ENCODE peak calls at places on chromosomes 6 and 20, in ten cellular contexts. R is lower lobe of right lung, P is astrocyte of the spinal cord, S is ovary, K is body of pancreas, Z is left ventricle myocardium inferior, M is spleen, G is esophagus muscularis mucosa, T is keratinocyte, U is IMR-90. B is an unnamed sample.

GRCh38 chr6:167056370-167056769 is 57.2 kb downstream of the CEP43 start:
- DNase-seq in M (no peak), S (no peak), T (no peak), P (peak; percentile 69), U (no peak), Z (no peak), R (no peak), K (no peak), G (no peak), B (peak; percentile 15)

GRCh38 chr6:118562959-118563358 is 14.9 kb downstream of the PLN start:
- DNase-seq in K (no peak), G (no peak), U (peak; percentile 69), T (no peak), R (no peak), S (no peak), P (peak; percentile 64), Z (no peak), M (no peak), B (peak; percentile 65)

GRCh38 chr6:51608383-51608782 is 479.0 kb downstream of the PKHD1 start:
- DNase-seq in S (no peak), U (no peak), T (no peak), P (no peak), R (no peak), K (no peak), G (no peak), Z (no peak), M (no peak), B (no peak)

GRCh38 chr6:29499704-29500103 is 11.9 kb upstream of the MAS1L start:
- DNase-seq in K (no peak), U (no peak), P (no peak), Z (no peak), R (no peak), T (no peak), S (no peak), G (no peak), M (no peak), B (no peak)

GRCh38 chr20:52372169-52372568 is 180.6 kb upstream of the ZFP64 start:
- DNase-seq in U (no peak), K (no peak), M (no peak), R (no peak), P (no peak), G (no peak), T (no peak), Z (no peak), S (no peak), B (peak; percentile 22)

GRCh38 chr20:36861875-36862801 is 13.8 kb upstream of the TLDC2 start:
- DNase-seq in U (peak; percentile 83), T (peak; percentile 85), G (peak; percentile 98), R (peak; percentile 77), K (peak; percentile 48), Z (peak; percentile 90), M (peak; percentile 76), S (peak; percentile 89), P (peak; percentile 75), B (peak; percentile 82)

GRCh38 chr20:36153754-36154695 is 515 bp upstream of the EPB41L1 start:
- DNase-seq in K (peak; percentile 86), M (peak; percentile 87), Z (peak; percentile 93), R (peak; percentile 91), S (peak; percentile 89), G (no peak), T (no peak), P (peak; percentile 58), U (peak; percentile 59), B (peak; percentile 64)

GRCh38 chr6:44247338-44248302 is 719 bp downstream of the HSP90AB1 start:
- DNase-seq in R (peak; percentile 84), U (peak; percentile 38), K (peak; percentile 81), G (no peak), P (peak; percentile 56), S (peak; percentile 79), M (peak; percentile 96), Z (peak; percentile 66), T (no peak), B (peak; percentile 59)

GRCh38 chr6:24492475-24492874 is 2.3 kb upstream of the ALDH5A1 start:
- DNase-seq in S (no peak), U (peak; percentile 7), Z (no peak), G (no peak), K (peak; percentile 20), P (no peak), M (no peak), T (no peak), R (no peak), B (peak; percentile 11)

GRCh38 chr6:111171577-111172400 is 84.5 kb downstream of the SLC16A10 start:
- DNase-seq in R (no peak), P (no peak), T (no peak), K (no peak), S (no peak), U (no peak), M (no peak), G (no peak), Z (no peak), B (no peak)

GRCh38 chr20:723756-724155 is 44.5 kb downstream of the SLC52A3 start:
- DNase-seq in K (no peak), G (no peak), P (no peak), S (no peak), Z (peak; percentile 53), R (no peak), M (peak; percentile 56), U (no peak), T (no peak), B (no peak)

GRCh38 chr6:108736832-108737231 is 111.4 kb upstream of the ARMC2 start:
- DNase-seq in R (no peak), K (no peak), M (no peak), U (peak; percentile 92), G (no peak), T (peak; percentile 67), S (no peak), Z (no peak), P (peak; percentile 77), B (peak; percentile 71)
- TF ChIP-seq CTCF in R (no peak), K (no peak), M (no peak), U (no peak), G (no peak), T (no peak), S (no peak), Z (no peak), P (no peak), B (no peak)

GRCh38 chr20:62404112-62404665 is 2.9 kb downstream of the CABLES2 start:
- DNase-seq in M (no peak), U (no peak), S (no peak), R (no peak), T (no peak), Z (no peak), G (no peak), K (no peak), P (no peak), B (no peak)

GRCh38 chr20:62405981-62406513 is 1.0 kb downstream of the CABLES2 start:
- DNase-seq in G (no peak), R (no peak), P (no peak), T (no peak), Z (no peak), U (no peak), K (no peak), M (no peak), S (no peak), B (no peak)

GRCh38 chr20:62404761-62405107 is 2.4 kb downstream of the CABLES2 start:
- DNase-seq in P (no peak), T (no peak), G (no peak), S (no peak), M (no peak), K (no peak), U (no peak), R (no peak), Z (no peak), B (no peak)

GRCh38 chr20:62406635-62407176 is 379 bp downstream of the CABLES2 start:
- DNase-seq in T (no peak), K (peak; percentile 45), M (peak; percentile 89), G (no peak), R (no peak), P (no peak), U (no peak), S (peak; percentile 62), Z (no peak), B (no peak)

GRCh38 chr20:62405108-62405980 is 1.7 kb downstream of the CABLES2 start:
- DNase-seq in Z (peak; percentile 38), G (no peak), K (peak; percentile 37), T (no peak), P (peak; percentile 22), R (no peak), U (peak; percentile 70), S (peak; percentile 80), M (no peak), B (peak; percentile 47)
- H3K4me3 ChIP-seq in Z (peak overlapping the region; percentile 78), G (peak overlapping the region; percentile 67), K (no peak overlapping the region), T (no peak overlapping the region), P (no peak overlapping the region), R (peak overlapping the region; percentile 70), U (no peak overlapping the region), S (no peak overlapping the region), M (peak overlapping the region; percentile 63), B (no peak overlapping the region)

DNA sequence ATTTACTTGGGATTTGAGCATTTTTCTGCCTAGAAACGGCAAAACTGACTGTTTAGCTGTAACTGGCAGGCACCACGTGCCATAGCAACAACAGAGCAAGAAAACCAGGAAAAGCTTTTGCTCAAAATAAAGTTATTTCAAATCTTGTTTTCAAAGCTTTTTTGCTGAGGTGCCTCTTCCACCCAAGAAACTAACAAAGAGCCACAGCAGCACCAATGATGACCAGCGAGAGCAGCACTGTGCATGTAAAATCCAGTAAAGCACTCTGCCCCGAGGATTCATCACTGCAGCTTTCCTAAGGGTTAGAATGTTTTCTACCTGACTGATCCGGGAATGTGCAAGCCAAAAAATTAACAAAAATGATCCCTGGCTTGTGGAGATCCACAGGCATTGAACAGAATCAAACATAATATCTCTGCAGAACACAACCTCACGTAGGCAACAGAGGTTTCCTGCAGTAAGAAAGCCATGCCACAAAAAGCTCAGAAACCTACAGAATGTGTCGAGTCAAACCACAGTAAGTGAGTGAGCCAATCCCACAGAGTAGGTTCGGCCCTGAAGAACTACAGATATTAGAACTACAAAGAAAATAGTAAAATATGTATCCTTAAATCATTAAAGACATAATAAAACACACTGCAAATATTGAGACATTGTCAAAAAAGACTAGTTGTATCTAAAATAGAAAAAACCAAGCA is 7.4 kb upstream of the ULBP3 start:
- DNase-seq in S (no peak), K (no peak), M (no peak), R (no peak), Z (no peak), T (no peak), U (no peak), G (no peak), P (peak; percentile 30), B (no peak)
- TF ChIP-seq CTCF in S (no peak), K (no peak), M (no peak), R (no peak), Z (no peak), T (peak; percentile 20), U (no peak), G (no peak), P (no peak), B (no peak)

DNA sequence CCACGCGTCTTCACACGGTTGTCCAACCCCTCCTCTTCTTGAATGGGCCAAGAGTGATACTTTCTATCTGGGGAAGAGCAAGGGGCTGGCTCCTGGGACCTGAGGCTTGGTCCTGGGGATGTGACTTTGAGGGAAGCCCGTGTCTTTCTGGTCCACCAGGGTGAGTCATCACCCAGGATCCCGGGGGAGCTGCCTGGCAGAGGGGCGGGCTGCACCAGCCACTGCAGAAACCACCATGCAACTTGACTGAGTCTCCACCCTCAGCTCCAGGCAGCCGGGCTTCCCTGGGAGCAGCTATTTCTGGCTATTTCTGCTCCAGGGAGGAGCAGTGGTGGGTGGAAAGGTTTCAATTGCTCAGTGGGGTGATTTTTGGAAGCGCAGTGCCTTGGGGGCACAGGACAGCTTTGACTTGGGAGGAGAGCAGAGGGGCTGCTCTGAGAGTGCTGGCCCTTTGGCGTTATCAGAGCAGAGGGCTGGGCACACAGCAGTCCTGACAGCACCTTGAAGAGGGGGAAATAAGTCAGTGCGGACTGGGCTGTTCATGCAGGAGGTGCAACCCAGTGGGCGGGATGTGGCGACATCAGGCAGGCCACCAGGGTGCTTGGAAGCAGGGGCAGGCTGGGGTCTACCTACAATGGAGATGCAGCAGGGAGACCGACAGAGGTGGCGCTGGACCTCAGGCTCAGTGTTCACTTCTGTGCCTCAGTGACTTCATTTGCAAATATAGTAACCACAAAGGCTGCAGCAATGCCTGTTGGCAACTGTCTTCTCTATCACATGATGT is 45.1 kb upstream of the FAM83D start:
- DNase-seq in S (no peak), U (no peak), K (no peak), M (peak; percentile 80), P (no peak), R (no peak), G (no peak), T (no peak), Z (no peak), B (no peak)
- H3K4me3 ChIP-seq in S (no peak overlapping the region), U (no peak overlapping the region), K (no peak overlapping the region), M (no peak overlapping the region), P (no peak overlapping the region), R (no peak overlapping the region), G (no peak overlapping the region), T (no peak overlapping the region), Z (no peak overlapping the region), B (no peak overlapping the region)